ENCODE peak calls at places on chromosome 1, in six cellular contexts. B is K562, F is heart left ventricle, Z is uterus, K is ovary, S is Peyer's patch. T is an unnamed sample.

GRCh38 chr1:70220015-70220414 is 1.2 kb upstream of the SRSF11 start:
- DNase-seq in B (peak; percentile 47), F (no peak), Z (no peak), K (no peak), S (no peak), T (no peak)

GRCh38 chr1:15156807-15157380 is 3.3 kb downstream of the TMEM51 start:
- DNase-seq in B (no peak), F (no peak), Z (no peak), K (no peak), S (no peak), T (no peak)

GRCh38 chr1:161763522-161764098 is 2.5 kb upstream of the ATF6 start:
- DNase-seq in B (peak; percentile 71), F (no peak), Z (no peak), K (no peak), S (peak; percentile 38), T (no peak)

GRCh38 chr1:1402081-1402900 is 3.2 kb upstream of the CCNL2 start:
- DNase-seq in B (peak; percentile 82), F (no peak), Z (no peak), K (no peak), S (no peak), T (no peak)

GRCh38 chr1:43453442-43454269 is at the start of gene HYI:
- DNase-seq in B (peak; percentile 63), F (peak; percentile 89), Z (peak; percentile 85), K (peak; percentile 90), S (peak; percentile 84), T (peak; percentile 89)

GRCh38 chr1:198220428-198220827 is 63.6 kb downstream of the NEK7 start:
- DNase-seq in B (no peak), F (no peak), Z (no peak), K (no peak), S (no peak), T (no peak)

GRCh38 chr1:234535763-234536515 is 57.0 kb upstream of the TARBP1 start:
- DNase-seq in B (no peak), F (peak; percentile 81), Z (peak; percentile 69), K (peak; percentile 71), S (no peak), T (peak; percentile 48)

GRCh38 chr1:222335586-222335985 is 212.3 kb downstream of the HHIPL2 start:
- DNase-seq in B (no peak), F (no peak), Z (no peak), K (no peak), S (no peak), T (no peak)

GRCh38 chr1:167517535-167518330 is 596 bp downstream of the CD247 start:
- DNase-seq in B (peak; percentile 79), F (no peak), Z (no peak), K (no peak), S (peak; percentile 34), T (no peak)

GRCh38 chr1:104706631-104707147 is 957.0 kb downstream of the AMY1C start:
- DNase-seq in B (peak; percentile 18), F (no peak), Z (no peak), K (no peak), S (no peak), T (peak; percentile 22)

GRCh38 chr1:54177726-54178125 is 22.1 kb downstream of the CYB5RL start:
- DNase-seq in B (no peak), F (no peak), Z (no peak), K (no peak), S (no peak), T (no peak)

GRCh38 chr1:9369964-9370788 is 77.5 kb downstream of the SPSB1 start:
- DNase-seq in B (no peak), F (no peak), Z (no peak), K (no peak), S (no peak), T (no peak)

GRCh38 chr1:10935724-10936123 is 76.7 kb upstream of the TARDBP start:
- DNase-seq in B (no peak), F (no peak), Z (no peak), K (no peak), S (no peak), T (no peak)

GRCh38 chr1:28114844-28115243 is 26.4 kb upstream of the EYA3 start:
- DNase-seq in B (no peak), F (no peak), Z (no peak), K (no peak), S (no peak), T (no peak)

GRCh38 chr1:173328961-173329360 is 121.8 kb upstream of the TNFSF4 start:
- DNase-seq in B (no peak), F (no peak), Z (no peak), K (no peak), S (no peak), T (no peak)

GRCh38 chr1:44154049-44154448 is 12.6 kb upstream of the KLF18 start:
- DNase-seq in B (no peak), F (no peak), Z (no peak), K (no peak), S (no peak), T (no peak)

GRCh38 chr1:33429846-33430750 is 797 bp downstream of the PHC2 start:
- DNase-seq in B (peak; percentile 19), F (peak; percentile 52), Z (peak; percentile 48), K (peak; percentile 68), S (no peak), T (no peak)

GRCh38 chr1:232207089-232207723 is 422.7 kb downstream of the SIPA1L2 start:
- DNase-seq in B (no peak), F (no peak), Z (no peak), K (no peak), S (no peak), T (no peak)

GRCh38 chr1:67832737-67833594 is at the start of gene GNG12:
- DNase-seq in B (peak; percentile 69), F (peak; percentile 75), Z (peak; percentile 73), K (peak; percentile 83), S (no peak), T (peak; percentile 82)

GRCh38 chr1:220810179-220810653 is 23.5 kb downstream of the MTARC1 start:
- DNase-seq in B (peak; percentile 82), F (peak; percentile 87), Z (peak; percentile 76), K (peak; percentile 84), S (peak; percentile 72), T (peak; percentile 88)

GRCh38 chr1:175481126-175482071 is 262.0 kb downstream of the TNR start:
- DNase-seq in B (peak; percentile 32), F (no peak), Z (no peak), K (no peak), S (no peak), T (no peak)

GRCh38 chr1:156832434-156832833 is 15.8 kb upstream of the SH2D2A start:
- DNase-seq in B (no peak), F (no peak), Z (no peak), K (no peak), S (no peak), T (no peak)

GRCh38 chr1:180962178-180962577 is 49.5 kb downstream of the KIAA1614 start:
- DNase-seq in B (no peak), F (no peak), Z (no peak), K (no peak), S (no peak), T (no peak)

GRCh38 chr1:184929711-184930202 is 44.6 kb downstream of the NIBAN1 start:
- DNase-seq in B (peak; percentile 16), F (no peak), Z (no peak), K (no peak), S (no peak), T (no peak)

GRCh38 chr1:3470650-3471355 is 16.3 kb downstream of the ARHGEF16 start:
- DNase-seq in B (no peak), F (peak; percentile 9), Z (no peak), K (no peak), S (no peak), T (no peak)

GRCh38 chr1:203149188-203149840 is 21.8 kb downstream of the ADORA1 start:
- DNase-seq in B (no peak), F (no peak), Z (no peak), K (no peak), S (no peak), T (no peak)

GRCh38 chr1:203153051-203153988 is 22.3 kb downstream of the MYBPH start:
- DNase-seq in B (no peak), F (no peak), Z (no peak), K (no peak), S (no peak), T (no peak)

GRCh38 chr1:203150511-203151297 is 23.2 kb downstream of the ADORA1 start:
- DNase-seq in B (no peak), F (peak; percentile 12), Z (no peak), K (no peak), S (no peak), T (peak; percentile 82)

GRCh38 chr1:203152158-203153034 is 23.2 kb downstream of the MYBPH start:
- DNase-seq in B (no peak), F (no peak), Z (no peak), K (no peak), S (no peak), T (no peak)

DNA sequence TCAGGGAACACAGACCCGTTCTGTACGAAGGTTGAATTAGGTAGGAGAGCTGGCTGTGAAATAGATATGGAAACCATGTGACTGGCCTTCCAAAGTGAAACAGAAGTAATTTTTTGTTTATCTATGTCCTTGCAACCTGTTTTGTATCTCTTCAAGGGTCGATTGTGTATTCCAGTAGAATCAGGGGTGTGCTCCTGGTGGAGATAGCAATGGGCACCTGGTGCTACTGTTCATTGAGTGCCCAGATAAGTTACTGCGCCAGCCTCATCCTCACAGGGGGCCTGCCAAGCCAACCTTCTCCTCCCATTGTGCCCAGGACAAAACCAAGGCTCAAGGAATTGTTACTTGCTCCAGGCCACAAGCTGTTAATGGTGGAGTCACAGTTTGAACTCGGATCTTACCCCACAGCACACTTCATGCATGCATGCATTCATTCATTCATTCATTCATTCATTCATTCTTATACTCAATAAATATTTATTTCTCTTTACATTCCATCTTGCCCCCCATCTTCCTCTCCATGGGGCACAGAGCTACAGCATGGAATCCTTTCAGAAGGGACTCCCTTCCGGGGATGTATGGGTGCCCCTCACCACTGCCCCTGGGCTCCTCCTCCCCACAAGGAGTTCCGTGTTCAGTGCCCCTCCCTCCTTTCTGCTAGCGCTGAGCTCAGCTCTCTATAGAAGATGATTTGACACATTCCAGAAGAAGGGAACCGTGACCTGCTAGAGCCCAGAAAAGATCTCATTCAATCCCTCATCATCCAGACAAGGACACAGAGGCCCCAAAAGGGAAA is 24.0 kb downstream of the ADORA1 start:
- DNase-seq in B (no peak), F (no peak), Z (no peak), K (no peak), S (no peak), T (peak; percentile 69)
- H3K4me1 ChIP-seq in B (no peaks in the 10 kb centered on the region), F (no peaks in the 10 kb centered on the region), Z (no peaks in the 10 kb centered on the region), K (no peaks in the 10 kb centered on the region), S (no peaks in the 10 kb centered on the region), T (peaks cover 67% of the 10 kb centered on the region)

DNA sequence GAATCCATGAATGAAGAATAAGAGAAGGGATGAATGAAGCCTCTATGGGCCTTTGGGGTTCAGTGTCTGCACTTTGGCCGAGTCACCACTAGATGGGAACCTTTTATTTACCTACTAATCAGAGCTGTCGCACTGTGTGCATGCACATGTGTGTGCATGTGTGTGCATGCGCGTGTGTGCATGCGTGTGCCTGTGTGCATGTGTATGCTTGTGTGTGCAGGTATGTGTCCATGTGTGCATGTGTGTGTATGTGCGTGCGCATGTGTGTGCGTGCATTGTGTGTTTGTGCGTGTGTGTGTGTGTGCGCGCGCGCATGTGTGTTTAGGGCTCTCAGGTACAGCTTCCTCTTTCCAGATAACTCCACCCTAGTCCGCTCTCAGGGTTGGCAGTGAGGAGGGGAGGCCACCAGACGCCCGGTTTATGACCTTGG is 20.4 kb upstream of the UBXN10 start:
- DNase-seq in B (peak; percentile 64), F (no peak), Z (no peak), K (no peak), S (no peak), T (no peak)
- TF ChIP-seq CTCF in B (peak; percentile 75), F (peak; percentile 15), Z (no peak), K (no peak), S (no peak), T (no peak)

GRCh38 chr1:154943649-154944421 is 7.3 kb upstream of the PMVK start:
- DNase-seq in B (peak; percentile 68), F (peak; percentile 48), Z (no peak), K (no peak), S (peak; percentile 58), T (peak; percentile 52)
- TF ChIP-seq POLR2A in B (no peak), F (no peak), Z (no peak), K (no peak), S (no peak), T (no peak)

GRCh38 chr1:41874350-41874749 is 44.4 kb downstream of the HIVEP3 start:
- DNase-seq in B (no peak), F (no peak), Z (no peak), K (no peak), S (no peak), T (no peak)
- H3K4me1 ChIP-seq in B (no peaks in the 10 kb centered on the region), F (peaks cover 5% of the 10 kb centered on the region), Z (peaks cover 7% of the 10 kb centered on the region), K (peaks cover 8% of the 10 kb centered on the region), S (no peaks in the 10 kb centered on the region), T (peaks cover 27% of the 10 kb centered on the region)